ENCODE peak calls at places on chromosomes 4 and X, in ten cellular contexts. I, M, T, A, G, P, Y, O, F and D are unnamed samples.
A peak's percentile ranks its signal among the peaks of the same experiment; 100 is the strongest.

GRCh38 chr4:176261481-176261880 is 7.5 kb downstream of the ASB5 start:
- DNase-seq in I (no peak), M (no peak), T (no peak), A (no peak), G (no peak), P (no peak), Y (no peak), O (no peak), F (no peak), D (no peak)

GRCh38 chr4:106647451-106647850 is 278.9 kb upstream of the GIMD1 start:
- DNase-seq in I (no peak), M (no peak), T (no peak), A (no peak), G (no peak), P (no peak), Y (no peak), O (no peak), F (no peak), D (no peak)

GRCh38 chr4:105990933-105991332 is 95.7 kb downstream of the NPNT start:
- DNase-seq in I (peak; percentile 55), M (peak; percentile 91), T (peak; percentile 95), A (no peak), G (no peak), P (peak; percentile 36), Y (peak; percentile 27), O (peak; percentile 41), F (no peak), D (no peak)

GRCh38 chr4:107991945-107992625 is 2.4 kb downstream of the HADH start:
- DNase-seq in I (no peak), M (no peak), T (no peak), A (no peak), G (no peak), P (no peak), Y (no peak), O (peak; percentile 90), F (no peak), D (no peak)

GRCh38 chrX:133215747-133216146 is 2.4 kb downstream of the TFDP3 start:
- DNase-seq in I (no peak), M (peak; percentile 3), T (no peak), A (no peak), G (peak; percentile 20), P (no peak), Y (peak; percentile 11), O (peak; percentile 8), F (no peak), D (no peak)

GRCh38 chr4:58561170-58561569 is 1451.0 kb upstream of the IGFBP7 start:
- DNase-seq in I (no peak), M (no peak), T (no peak), A (no peak), G (no peak), P (no peak), Y (no peak), O (no peak), F (no peak), D (no peak)

GRCh38 chrX:119067023-119067739 is 5.6 kb upstream of the CT47C1 start:
- DNase-seq in I (peak; percentile 38), M (peak; percentile 52), T (peak; percentile 36), A (no peak), G (peak; percentile 38), P (peak; percentile 64), Y (peak; percentile 42), O (peak; percentile 70), F (no peak), D (peak; percentile 57)

GRCh38 chr4:138458751-138459150 is 216.6 kb upstream of the SLC7A11 start:
- DNase-seq in I (no peak), M (no peak), T (no peak), A (no peak), G (no peak), P (no peak), Y (no peak), O (no peak), F (no peak), D (no peak)

GRCh38 chr4:94695389-94695788 is 62.4 kb upstream of the BMPR1B start:
- DNase-seq in I (no peak), M (no peak), T (no peak), A (no peak), G (no peak), P (no peak), Y (no peak), O (no peak), F (no peak), D (no peak)

GRCh38 chrX:16023790-16024734 is 99.3 kb upstream of the GRPR start:
- DNase-seq in I (no peak), M (peak; percentile 29), T (no peak), A (no peak), G (no peak), P (no peak), Y (peak; percentile 65), O (peak; percentile 24), F (no peak), D (no peak)